ENCODE peak calls at places on chromosomes 5 and 9, in six cellular contexts. C is progenitor cell of endocrine pancreas; O is right atrium auricular region; D is heart right ventricle; K is CD4-positive, alpha-beta T cell; B is foreskin fibroblast. U is an unnamed sample.

GRCh38 chr5:125510651-125511050 is 764.2 kb upstream of the ZNF608 start:
- DNase-seq in C (no peak), O (no peak), D (no peak), K (no peak), B (no peak), U (no peak)

GRCh38 chr5:177186645-177187044 is 53.1 kb downstream of the NSD1 start:
- DNase-seq in C (no peak), O (no peak), D (no peak), K (no peak), B (no peak), U (no peak)

GRCh38 chr9:131627326-131627845 is 82.1 kb downstream of the PRRT1B start:
- DNase-seq in C (no peak), O (no peak), D (no peak), K (no peak), B (no peak), U (no peak)

GRCh38 chr5:851076-851475 is 290 bp upstream of the ZDHHC11 start:
- DNase-seq in C (no peak), O (no peak), D (peak; percentile 10), K (no peak), B (no peak), U (no peak)

GRCh38 chr9:76607730-76608475 is 148.9 kb downstream of the GCNT1 start:
- DNase-seq in C (no peak), O (no peak), D (no peak), K (no peak), B (no peak), U (no peak)

GRCh38 chr5:156137482-156137881 is 189.5 kb upstream of the SGCD start:
- DNase-seq in C (no peak), O (no peak), D (no peak), K (no peak), B (no peak), U (no peak)

GRCh38 chr9:14768561-14769234 is 46.2 kb upstream of the CER1 start:
- DNase-seq in C (peak; percentile 10), O (no peak), D (no peak), K (peak; percentile 0), B (peak; percentile 34), U (peak; percentile 33)

GRCh38 chr5:177369050-177369912 is 11.6 kb downstream of the RGS14 start:
- DNase-seq in C (no peak), O (no peak), D (no peak), K (no peak), B (no peak), U (peak; percentile 79)

GRCh38 chr5:72005676-72006075 is 101.6 kb upstream of the MAP1B start:
- DNase-seq in C (no peak), O (no peak), D (no peak), K (no peak), B (no peak), U (no peak)

GRCh38 chr5:130529716-130530485 is 625.6 kb downstream of the CHSY3 start:
- DNase-seq in C (no peak), O (no peak), D (no peak), K (no peak), B (no peak), U (no peak)

GRCh38 chr9:72635197-72635596 is 113.8 kb downstream of the TMC1 start:
- DNase-seq in C (no peak), O (no peak), D (no peak), K (no peak), B (no peak), U (peak; percentile 56)

GRCh38 chr9:108271646-108272349 is 584.0 kb downstream of the ACTL7B start:
- DNase-seq in C (peak; percentile 47), O (no peak), D (no peak), K (no peak), B (peak; percentile 70), U (no peak)

GRCh38 chr5:132205385-132206125 is 22.1 kb downstream of the P4HA2 start:
- DNase-seq in C (no peak), O (peak; percentile 47), D (peak; percentile 43), K (no peak), B (no peak), U (peak; percentile 62)
- TF ChIP-seq CTCF in C (no peak), O (no peak), D (no peak), K (no peak), B (no peak), U (no peak)

GRCh38 chr9:136665111-136665703 is 2.5 kb downstream of the EGFL7 start:
- DNase-seq in C (peak; percentile 52), O (no peak), D (no peak), K (no peak), B (no peak), U (peak; percentile 84)
- TF ChIP-seq CTCF in C (peak; percentile 57), O (no peak), D (peak; percentile 9), K (no peak), B (peak; percentile 15), U (no peak)

GRCh38 chr5:29016067-29016466 is 1977.7 kb upstream of the CDH9 start:
- DNase-seq in C (no peak), O (no peak), D (no peak), K (no peak), B (no peak), U (no peak)
- TF ChIP-seq CTCF in C (no peak), O (no peak), D (no peak), K (no peak), B (no peak), U (no peak)

GRCh38 chr5:142717582-142718215 is 31.8 kb upstream of the FGF1 start:
- DNase-seq in C (no peak), O (no peak), D (no peak), K (no peak), B (peak; percentile 52), U (peak; percentile 20)

GRCh38 chr5:142719836-142720330 is 34.0 kb upstream of the FGF1 start:
- DNase-seq in C (no peak), O (no peak), D (no peak), K (no peak), B (no peak), U (no peak)

GRCh38 chr5:142715291-142715690 is 29.4 kb upstream of the FGF1 start:
- DNase-seq in C (no peak), O (no peak), D (no peak), K (no peak), B (no peak), U (no peak)

GRCh38 chr5:142713151-142713706 is 27.3 kb upstream of the FGF1 start:
- DNase-seq in C (peak; percentile 92), O (peak; percentile 89), D (peak; percentile 88), K (peak; percentile 79), B (peak; percentile 67), U (peak; percentile 81)

GRCh38 chr5:142716963-142717362 is 31.1 kb upstream of the FGF1 start:
- DNase-seq in C (peak; percentile 14), O (no peak), D (peak; percentile 38), K (peak; percentile 13), B (no peak), U (peak; percentile 29)
- TF ChIP-seq CTCF in C (peak; percentile 61), O (no peak), D (no peak), K (peak; percentile 9), B (peak; percentile 59), U (peak; percentile 48)

DNA sequence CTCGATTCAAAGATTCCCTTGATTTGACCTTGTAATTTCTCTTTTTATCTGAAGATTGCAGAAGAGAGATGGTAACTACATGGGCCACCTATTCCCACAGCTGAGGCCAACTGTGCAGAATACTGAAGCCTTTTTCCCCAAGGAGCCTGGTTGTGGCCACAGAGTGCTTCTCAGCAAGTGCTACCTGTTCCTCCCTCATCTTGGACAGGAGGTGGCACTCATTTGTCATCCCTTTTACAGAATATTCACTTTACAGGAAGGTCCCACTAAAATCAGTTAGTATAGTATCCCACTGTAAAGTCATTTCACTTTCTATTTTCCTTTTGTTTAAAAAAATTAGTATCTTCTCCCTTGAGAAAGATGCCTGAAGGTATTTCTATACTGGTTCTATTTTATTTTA is 346.4 kb downstream of the ARL15 start:
- DNase-seq in C (no peak), O (no peak), D (no peak), K (no peak), B (no peak), U (no peak)
- TF ChIP-seq CTCF in C (no peak), O (no peak), D (no peak), K (no peak), B (no peak), U (no peak)

GRCh38 chr5:2207416-2207950 is 324.8 kb upstream of the IRX4 start:
- DNase-seq in C (no peak), O (no peak), D (no peak), K (no peak), B (no peak), U (no peak)

GRCh38 chr5:2207109-2207399 is 324.3 kb upstream of the IRX4 start:
- DNase-seq in C (no peak), O (no peak), D (no peak), K (no peak), B (no peak), U (no peak)

GRCh38 chr5:2205596-2205995 is 322.9 kb upstream of the IRX4 start:
- DNase-seq in C (no peak), O (peak; percentile 44), D (no peak), K (no peak), B (no peak), U (no peak)

GRCh38 chr5:2206244-2207108 is 323.8 kb upstream of the IRX4 start:
- DNase-seq in C (no peak), O (no peak), D (no peak), K (no peak), B (no peak), U (no peak)

GRCh38 chr5:2207966-2208544 is 325.3 kb upstream of the IRX4 start:
- DNase-seq in C (peak; percentile 44), O (no peak), D (peak; percentile 27), K (no peak), B (no peak), U (no peak)
- TF ChIP-seq CTCF in C (peak; percentile 66), O (no peak), D (peak; percentile 4), K (no peak), B (no peak), U (no peak)

GRCh38 chr5:42874621-42875198 is 63.0 kb upstream of the SELENOP start:
- DNase-seq in C (no peak), O (no peak), D (no peak), K (no peak), B (no peak), U (no peak)
- TF ChIP-seq CTCF in C (no peak), O (no peak), D (no peak), K (no peak), B (no peak), U (no peak)

U was measured in GM20000.